ENCODE peak calls at places on chromosomes 16 and 17, in five cellular contexts. B, W, U, T and C are unnamed samples.

GRCh38 chr17:56752263-56752662 is 81.5 kb downstream of the C17orf67 start:
- DNase-seq in B (no peak), W (no peak), U (no peak), T (no peak), C (no peak)

GRCh38 chr17:76726231-76726765 is at the start of gene JMJD6:
- DNase-seq in B (peak; percentile 93), W (peak; percentile 96), U (peak; percentile 86), T (peak; percentile 90), C (peak; percentile 89)

GRCh38 chr17:7391307-7391706 is 3.0 kb downstream of the PLSCR3 start:
- DNase-seq in B (no peak), W (no peak), U (no peak), T (no peak), C (no peak)

GRCh38 chr16:81315271-81316175 is 761 bp downstream of the GAN start:
- DNase-seq in B (peak; percentile 32), W (peak; percentile 23), U (no peak), T (peak; percentile 62), C (peak; percentile 33)

GRCh38 chr16:83253526-83253925 is 554.3 kb upstream of the HSBP1 start:
- DNase-seq in B (no peak), W (no peak), U (no peak), T (no peak), C (no peak)

GRCh38 chr17:42518755-42519545 is 17.1 kb upstream of the NAGLU start:
- DNase-seq in B (peak; percentile 63), W (no peak), U (no peak), T (no peak), C (no peak)

GRCh38 chr17:1168537-1169234 is 11.1 kb downstream of the ABR start:
- DNase-seq in B (no peak), W (no peak), U (no peak), T (no peak), C (no peak)

GRCh38 chr16:1159973-1160772 is 7.3 kb downstream of the CACNA1H start:
- DNase-seq in B (peak; percentile 83), W (peak; percentile 42), U (no peak), T (no peak), C (no peak)

GRCh38 chr16:10039220-10040096 is 142.8 kb downstream of the GRIN2A start:
- DNase-seq in B (no peak), W (peak; percentile 63), U (no peak), T (peak; percentile 81), C (peak; percentile 10)

GRCh38 chr17:80997471-80998387 is 6.1 kb downstream of the CHMP6 start:
- DNase-seq in B (no peak), W (no peak), U (no peak), T (no peak), C (no peak)

GRCh38 chr17:82234211-82235055 is 5.6 kb downstream of the SLC16A3 start:
- DNase-seq in B (no peak), W (no peak), U (no peak), T (no peak), C (no peak)

GRCh38 chr16:27174798-27175197 is 28.5 kb upstream of the KDM8 start:
- DNase-seq in B (no peak), W (no peak), U (no peak), T (no peak), C (no peak)

DNA sequence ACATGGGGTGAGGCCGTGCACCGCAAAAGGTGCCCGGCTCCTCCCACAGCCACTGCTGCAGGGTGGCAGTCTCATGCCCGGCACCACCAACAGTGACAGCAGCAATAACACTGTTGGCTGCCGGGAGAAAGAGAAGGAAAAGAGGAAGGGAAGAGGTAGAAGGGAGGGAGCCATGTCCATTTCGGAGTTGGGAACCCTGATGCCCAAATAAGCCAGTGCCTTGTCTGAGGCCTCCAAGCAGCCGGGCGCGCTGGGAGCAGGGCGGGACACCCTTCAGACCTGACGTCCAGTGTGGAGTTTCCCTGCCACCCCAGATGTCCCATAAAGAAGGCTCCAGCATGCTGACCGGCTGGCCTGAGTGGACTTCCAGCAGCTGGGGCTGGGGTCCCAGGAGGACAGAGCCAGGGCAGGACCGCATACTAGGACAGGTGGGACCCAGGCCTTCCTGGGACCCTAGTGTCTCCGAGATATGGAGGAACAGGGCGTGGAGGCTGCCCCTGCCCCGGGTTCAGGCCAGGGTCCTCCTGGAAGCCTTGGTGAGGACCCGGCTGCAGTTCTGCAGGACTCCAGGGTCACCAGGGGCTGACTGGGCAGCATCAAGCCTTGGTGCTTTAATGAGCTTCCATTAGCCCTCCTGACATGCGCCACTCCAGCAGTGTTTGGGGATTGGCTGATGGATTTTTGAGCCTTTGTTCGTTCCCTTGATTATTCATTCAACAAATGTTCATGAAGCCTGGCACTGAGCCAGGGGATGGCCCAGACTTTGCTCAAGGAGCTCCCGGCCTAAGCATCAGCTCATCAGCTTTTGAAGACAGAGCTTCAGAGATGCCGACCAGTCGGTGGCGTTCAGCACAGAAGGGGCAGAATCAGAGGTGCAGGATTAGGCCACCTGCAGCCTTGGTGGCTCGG is 223.6 kb upstream of the CIBAR2 start:
- DNase-seq in B (no peak), W (no peak), U (no peak), T (no peak), C (no peak)
- TF ChIP-seq SP1 in B (no peak), W (no peak), U (no peak), T (no peak), C (no peak)

GRCh38 chr16:20348365-20349185 is 3.9 kb downstream of the UMOD start:
- DNase-seq in B (no peak), W (peak; percentile 86), U (no peak), T (peak; percentile 93), C (no peak)
- TF ChIP-seq SP1 in B (no peak), W (no peak), U (no peak), T (no peak), C (no peak)

DNA sequence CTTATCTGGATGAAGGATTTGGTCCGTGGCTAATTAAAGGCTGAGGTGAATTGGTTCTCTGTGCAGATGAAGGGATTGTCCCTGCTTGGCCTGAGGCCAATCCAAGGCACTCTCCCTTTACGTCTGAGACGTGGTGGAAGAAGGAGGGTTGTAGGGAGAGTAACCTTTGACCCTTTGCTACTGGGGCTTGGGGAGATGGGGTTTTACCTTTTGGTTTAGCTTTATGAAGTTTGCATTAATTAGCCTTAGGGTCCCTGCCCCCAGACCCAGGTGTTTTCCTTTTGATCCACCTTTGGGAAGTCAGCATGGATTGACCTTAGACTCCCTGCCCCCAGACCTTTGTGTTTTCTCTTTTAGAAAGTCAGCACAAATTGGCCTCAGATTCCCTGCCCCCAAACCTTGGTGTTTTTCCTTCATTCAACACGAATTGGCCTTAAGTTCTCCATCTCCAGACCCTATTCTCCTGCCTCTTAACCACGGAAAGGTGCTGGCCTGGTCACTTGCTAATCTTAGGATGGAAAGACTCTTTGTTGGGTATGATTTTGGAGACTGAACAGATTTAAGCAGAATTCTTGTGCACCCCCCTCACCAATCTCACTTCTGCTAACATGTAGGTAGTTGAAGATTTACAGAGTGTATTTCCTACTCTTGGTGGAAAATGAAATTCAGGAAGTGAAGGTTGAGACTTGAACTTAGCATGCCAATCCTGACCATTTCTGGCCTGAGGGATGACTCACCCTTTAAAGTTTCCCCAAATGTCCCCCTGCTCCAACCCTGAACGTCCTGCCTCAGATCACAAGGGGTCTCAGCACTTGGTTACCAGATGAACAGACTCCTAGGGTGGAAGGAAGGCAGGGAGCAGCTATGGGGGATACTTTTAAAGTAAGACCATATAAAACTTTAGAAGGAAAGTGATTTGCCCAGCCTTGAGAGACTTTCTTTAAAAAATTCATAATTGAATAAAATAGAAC is 23.1 kb upstream of the MMD start:
- DNase-seq in B (peak; percentile 91), W (no peak), U (no peak), T (no peak), C (no peak)
- TF ChIP-seq SP1 in B (no peak), W (no peak), U (no peak), T (no peak), C (no peak)

GRCh38 chr16:65244811-65245210 is 122.9 kb upstream of the CDH11 start:
- DNase-seq in B (no peak), W (no peak), U (no peak), T (no peak), C (no peak)
- TF ChIP-seq SP1 in B (no peak), W (no peak), U (no peak), T (no peak), C (no peak)